ENCODE peak calls at places on chromosomes 5 and 9, in eight cellular contexts. H is mucosa of descending colon, C is uterus, F is right lobe of liver, T is fibroblast of pulmonary artery, E is breast epithelium, S is body of pancreas, Q is A549. B is an unnamed sample.
A peak's percentile ranks its signal among the peaks of the same experiment; 100 is the strongest.

GRCh38 chr5:173643964-173644363 is 27.5 kb upstream of the BOD1 start:
- DNase-seq in C (no peak), E (no peak), Q (no peak), S (no peak), T (peak; percentile 11), F (no peak), H (no peak), B (no peak)

GRCh38 chr9:91948423-91949292 is 1.4 kb downstream of the ROR2 start:
- DNase-seq in E (peak; percentile 76), T (peak; percentile 67), H (peak; percentile 78), S (peak; percentile 33), F (peak; percentile 33), Q (peak; percentile 56), C (peak; percentile 74), B (no peak)

GRCh38 chr9:10228082-10228481 is 384.7 kb downstream of the PTPRD start:
- DNase-seq in T (no peak), Q (no peak), F (no peak), S (no peak), E (no peak), C (no peak), H (no peak), B (no peak)

GRCh38 chr9:125843646-125844045 is 96.5 kb downstream of the PBX3 start:
- DNase-seq in T (peak; percentile 41), S (no peak), C (no peak), Q (no peak), F (no peak), H (no peak), E (no peak), B (no peak)

GRCh38 chr5:93915142-93915553 is 173.7 kb upstream of the POU5F2 start:
- DNase-seq in T (peak; percentile 81), Q (peak; percentile 51), E (no peak), F (no peak), H (no peak), C (no peak), S (no peak), B (no peak)

GRCh38 chr5:10702040-10702629 is 58.9 kb downstream of the DAP start:
- DNase-seq in F (no peak), T (peak; percentile 84), S (peak; percentile 63), H (no peak), C (no peak), E (no peak), Q (no peak), B (no peak)

GRCh38 chr9:122364783-122365150 is 6.1 kb upstream of the PTGS1 start:
- DNase-seq in H (no peak), T (no peak), Q (no peak), E (no peak), F (no peak), C (no peak), S (no peak), B (no peak)

GRCh38 chr9:127177221-127177620 is 54.8 kb upstream of the ANGPTL2 start:
- DNase-seq in F (no peak), T (no peak), E (peak; percentile 25), S (no peak), C (no peak), H (no peak), Q (no peak), B (no peak)

GRCh38 chr5:143495823-143496275 is 92.4 kb upstream of the NR3C1 start:
- DNase-seq in H (no peak), S (no peak), E (no peak), C (peak; percentile 21), T (peak; percentile 93), Q (peak; percentile 89), F (no peak), B (peak; percentile 51)

GRCh38 chr5:36915653-36916052 is 39.1 kb downstream of the NIPBL start:
- DNase-seq in E (no peak), S (no peak), H (no peak), T (peak; percentile 20), Q (no peak), F (no peak), C (no peak), B (no peak)

GRCh38 chr5:83721878-83722779 is 1.5 kb upstream of the HAPLN1 start:
- DNase-seq in C (peak; percentile 27), S (peak; percentile 26), T (peak; percentile 70), E (no peak), Q (peak; percentile 64), H (peak; percentile 92), F (peak; percentile 71), B (peak; percentile 10)

GRCh38 chr9:84670106-84670800 is 724 bp downstream of the NTRK2 start:
- DNase-seq in H (no peak), S (peak; percentile 25), C (no peak), F (no peak), Q (no peak), E (no peak), T (no peak), B (no peak)

GRCh38 chr9:86359480-86359879 is 5.3 kb upstream of the TUT7 start:
- DNase-seq in Q (no peak), H (no peak), C (no peak), F (no peak), T (no peak), E (no peak), S (no peak), B (no peak)

GRCh38 chr5:14265574-14265973 is 122.4 kb downstream of the TRIO start:
- DNase-seq in H (no peak), C (no peak), Q (peak; percentile 75), S (no peak), T (peak; percentile 79), E (no peak), F (no peak), B (peak; percentile 54)

GRCh38 chr9:38380230-38380871 is 12.2 kb upstream of the ALDH1B1 start:
- DNase-seq in S (no peak), C (no peak), E (no peak), T (no peak), F (no peak), Q (no peak), H (no peak), B (no peak)

GRCh38 chr9:20941177-20941690 is 90.2 kb downstream of the HACD4 start:
- DNase-seq in S (peak; percentile 58), T (peak; percentile 78), F (peak; percentile 40), H (peak; percentile 31), Q (peak; percentile 71), C (peak; percentile 25), E (no peak), B (no peak)

GRCh38 chr5:136062563-136063274 is 33.9 kb downstream of the TGFBI start:
- DNase-seq in C (no peak), S (no peak), F (no peak), Q (peak; percentile 71), T (peak; percentile 65), E (no peak), H (no peak), B (no peak)

GRCh38 chr9:17609312-17610005 is 30.6 kb downstream of the SH3GL2 start:
- DNase-seq in E (no peak), T (no peak), S (no peak), H (no peak), F (no peak), C (no peak), Q (no peak), B (no peak)

GRCh38 chr9:134403292-134403681 is 77.0 kb downstream of the RXRA start:
- DNase-seq in S (no peak), Q (no peak), T (no peak), E (no peak), F (no peak), C (no peak), H (no peak), B (no peak)

GRCh38 chr9:132594412-132594811 is 12.0 kb downstream of the BARHL1 start:
- DNase-seq in Q (no peak), E (no peak), F (no peak), S (no peak), T (no peak), C (no peak), H (no peak), B (no peak)

GRCh38 chr9:125439434-125440272 is 178.0 kb downstream of the GAPVD1 start:
- DNase-seq in E (no peak), Q (no peak), F (no peak), H (no peak), S (no peak), C (no peak), T (no peak), B (no peak)

GRCh38 chr5:32100230-32100629 is 73.9 kb downstream of the GOLPH3 start:
- DNase-seq in C (no peak), Q (no peak), S (no peak), F (no peak), H (no peak), E (no peak), T (no peak), B (no peak)

GRCh38 chr9:4750021-4750673 is 9.1 kb upstream of the AK3 start:
- DNase-seq in S (no peak), E (no peak), F (no peak), C (no peak), H (no peak), Q (peak; percentile 46), T (peak; percentile 69), B (no peak)

GRCh38 chr5:38532165-38532669 is 24.2 kb downstream of the LIFR start:
- DNase-seq in F (no peak), Q (no peak), C (no peak), S (no peak), T (no peak), E (no peak), H (no peak), B (no peak)

GRCh38 chr9:125890793-125891192 is 143.6 kb downstream of the PBX3 start:
- DNase-seq in F (no peak), E (no peak), Q (no peak), C (no peak), S (no peak), H (no peak), T (no peak), B (no peak)

GRCh38 chr9:34145165-34145564 is 18.7 kb upstream of the DCAF12 start:
- DNase-seq in Q (peak; percentile 29), F (no peak), H (no peak), T (no peak), C (no peak), S (no peak), E (no peak), B (no peak)

GRCh38 chr9:18482371-18482770 is 8.4 kb downstream of the ADAMTSL1 start:
- DNase-seq in S (no peak), H (no peak), T (no peak), C (no peak), E (no peak), Q (no peak), F (no peak), B (no peak)

GRCh38 chr9:130200038-130200979 is 28.1 kb downstream of the NCS1 start:
- DNase-seq in Q (no peak), T (no peak), C (no peak), E (no peak), F (no peak), H (no peak), S (no peak), B (no peak)
- H3K4me3 ChIP-seq in Q (no peak overlapping the region), T (no peak overlapping the region), C (no peak overlapping the region), E (no peak overlapping the region), F (no peak overlapping the region), H (no peak overlapping the region), S (no peak overlapping the region), B (no peak overlapping the region)

GRCh38 chr9:118586978-118587377 is 782.3 kb downstream of the BRINP1 start:
- DNase-seq in H (no peak), T (no peak), S (no peak), E (no peak), C (no peak), Q (no peak), F (no peak), B (no peak)
- H3K4me3 ChIP-seq in H (no peak overlapping the region), T (no peak overlapping the region), S (no peak overlapping the region), E (no peak overlapping the region), C (no peak overlapping the region), Q (no peak overlapping the region), F (no peak overlapping the region), B (no peak overlapping the region)

GRCh38 chr5:134128648-134128995 is 14.1 kb downstream of the TCF7 start:
- DNase-seq in H (peak; percentile 16), F (no peak), S (no peak), T (no peak), E (no peak), C (no peak), Q (no peak), B (no peak)
- H3K4me3 ChIP-seq in H (no peak overlapping the region), F (no peak overlapping the region), S (no peak overlapping the region), T (no peak overlapping the region), E (no peak overlapping the region), C (no peak overlapping the region), Q (no peak overlapping the region), B (no peak overlapping the region)

GRCh38 chr5:7851617-7852289 is 820 bp upstream of the CFAP90 start:
- DNase-seq in H (no peak), F (peak; percentile 58), T (no peak), E (no peak), Q (no peak), S (peak; percentile 77), C (no peak), B (no peak)
- H3K4me3 ChIP-seq in H (no peak overlapping the region), F (no peak overlapping the region), T (no peak overlapping the region), E (peak overlapping the region; percentile 87), Q (no peak overlapping the region), S (no peak overlapping the region), C (no peak overlapping the region), B (no peak overlapping the region)